ENCODE peak calls at places on chromosomes 12 and 14, in seven cellular contexts. One of them, this sample, is unnamed. For H3K9me2 and H4K20me1, the result is how much of the 10 kb centered on the place peaks cover.

GRCh38 chr12:43285248-43285647 is 266.8 kb downstream of the ADAMTS20 start:
- DNase-seq in PC-3: peak
- DNase-seq in hepatocyte: no peak
- DNase-seq in MM.1S: peak
- DNase-seq in HCT116: no peak
- DNase-seq in GM23248: peak
- DNase-seq in GM23338: no peak
- DNase-seq in this sample: peak

GRCh38 chr14:91398192-91398591 is 19.4 kb downstream of the CCDC88C start:
- DNase-seq in hepatocyte: no peak
- DNase-seq in GM23338: no peak
- DNase-seq in HCT116: no peak
- DNase-seq in PC-3: no peak
- DNase-seq in GM23248: no peak
- DNase-seq in MM.1S: no peak
- DNase-seq in this sample: no peak

GRCh38 chr12:71746983-71747611 is 7.6 kb upstream of the RAB21 start:
- DNase-seq in MM.1S: peak
- DNase-seq in HCT116: peak
- DNase-seq in GM23338: peak
- DNase-seq in GM23248: peak
- DNase-seq in PC-3: peak
- DNase-seq in hepatocyte: peak
- DNase-seq in this sample: peak

GRCh38 chr12:80837342-80837978 is 100.3 kb downstream of the LIN7A start:
- DNase-seq in GM23338: peak
- DNase-seq in GM23248: peak
- DNase-seq in PC-3: peak
- DNase-seq in hepatocyte: peak
- DNase-seq in MM.1S: peak
- DNase-seq in HCT116: peak
- DNase-seq in this sample: no peak

GRCh38 chr12:113260127-113260526 is 38.9 kb downstream of the TPCN1 start:
- DNase-seq in hepatocyte: no peak
- DNase-seq in PC-3: no peak
- DNase-seq in GM23338: no peak
- DNase-seq in GM23248: no peak
- DNase-seq in MM.1S: no peak
- DNase-seq in HCT116: no peak
- DNase-seq in this sample: no peak

GRCh38 chr14:50926851-50927386 is 17.4 kb downstream of the PYGL start:
- DNase-seq in HCT116: no peak
- DNase-seq in PC-3: no peak
- DNase-seq in GM23248: no peak
- DNase-seq in MM.1S: no peak
- DNase-seq in GM23338: no peak
- DNase-seq in hepatocyte: no peak
- DNase-seq in this sample: no peak

GRCh38 chr12:12661086-12661485 is 34.9 kb downstream of the GPR19 start:
- DNase-seq in GM23248: peak
- DNase-seq in MM.1S: no peak
- DNase-seq in GM23338: no peak
- DNase-seq in PC-3: peak
- DNase-seq in HCT116: no peak
- DNase-seq in hepatocyte: no peak
- DNase-seq in this sample: no peak

GRCh38 chr12:63915105-63915830 is 70.8 kb downstream of the SRGAP1 start:
- DNase-seq in GM23248: peak
- DNase-seq in PC-3: peak
- DNase-seq in MM.1S: no peak
- DNase-seq in hepatocyte: no peak
- DNase-seq in GM23338: no peak
- DNase-seq in HCT116: peak
- DNase-seq in this sample: no peak

GRCh38 chr14:92546347-92547053 is 32.9 kb downstream of the RIN3 start:
- DNase-seq in GM23338: no peak
- DNase-seq in MM.1S: no peak
- DNase-seq in PC-3: peak
- DNase-seq in HCT116: no peak
- DNase-seq in GM23248: peak
- DNase-seq in hepatocyte: no peak
- DNase-seq in this sample: no peak

GRCh38 chr14:104235686-104236085 is 97.3 kb downstream of the KIF26A start:
- DNase-seq in GM23248: no peak
- DNase-seq in hepatocyte: no peak
- DNase-seq in PC-3: no peak
- DNase-seq in MM.1S: no peak
- DNase-seq in HCT116: no peak
- DNase-seq in GM23338: no peak
- DNase-seq in this sample: no peak

GRCh38 chr14:54823757-54824549 is 78.7 kb downstream of the GCH1 start:
- DNase-seq in hepatocyte: no peak
- DNase-seq in GM23248: no peak
- DNase-seq in PC-3: no peak
- DNase-seq in MM.1S: no peak
- DNase-seq in HCT116: no peak
- DNase-seq in GM23338: no peak
- DNase-seq in this sample: no peak

GRCh38 chr14:106459971-106460730 is 933.8 kb downstream of the TMEM121 start:
- DNase-seq in GM23248: no peak
- DNase-seq in MM.1S: peak
- DNase-seq in GM23338: peak
- DNase-seq in HCT116: no peak
- DNase-seq in PC-3: no peak
- DNase-seq in hepatocyte: no peak
- DNase-seq in this sample: peak

GRCh38 chr12:58314610-58315009 is 373.2 kb downstream of the ATP23 start:
- DNase-seq in PC-3: no peak
- DNase-seq in GM23338: no peak
- DNase-seq in GM23248: peak
- DNase-seq in MM.1S: no peak
- DNase-seq in hepatocyte: no peak
- DNase-seq in HCT116: no peak
- DNase-seq in this sample: no peak

GRCh38 chr12:1234073-1234472 is 243.1 kb downstream of the ERC1 start:
- DNase-seq in PC-3: peak
- DNase-seq in MM.1S: no peak
- DNase-seq in hepatocyte: no peak
- DNase-seq in GM23338: no peak
- DNase-seq in HCT116: no peak
- DNase-seq in GM23248: peak
- DNase-seq in this sample: no peak

GRCh38 chr14:91419044-91419397 is 1.4 kb upstream of the CCDC88C start:
- DNase-seq in MM.1S: no peak
- DNase-seq in PC-3: no peak
- DNase-seq in GM23248: peak
- DNase-seq in HCT116: no peak
- DNase-seq in hepatocyte: no peak
- DNase-seq in GM23338: no peak
- DNase-seq in this sample: no peak

GRCh38 chr14:50342211-50343080 is 30.3 kb downstream of the DMAC2L start:
- DNase-seq in hepatocyte: peak
- DNase-seq in PC-3: peak
- DNase-seq in MM.1S: no peak
- DNase-seq in HCT116: no peak
- DNase-seq in GM23248: peak
- DNase-seq in GM23338: peak
- DNase-seq in this sample: peak

GRCh38 chr14:70741482-70741881 is 67.8 kb downstream of the MAP3K9 start:
- DNase-seq in HCT116: no peak
- DNase-seq in hepatocyte: no peak
- DNase-seq in MM.1S: no peak
- DNase-seq in GM23338: no peak
- DNase-seq in GM23248: no peak
- DNase-seq in PC-3: no peak
- DNase-seq in this sample: no peak

GRCh38 chr12:92253301-92253700 is 107.7 kb upstream of the BTG1 start:
- DNase-seq in hepatocyte: no peak
- DNase-seq in GM23248: peak
- DNase-seq in MM.1S: no peak
- DNase-seq in HCT116: no peak
- DNase-seq in GM23338: no peak
- DNase-seq in PC-3: peak
- DNase-seq in this sample: no peak

GRCh38 chr12:71731439-71732356 is 23.0 kb upstream of the RAB21 start:
- DNase-seq in MM.1S: no peak
- DNase-seq in GM23338: peak
- DNase-seq in hepatocyte: peak
- DNase-seq in GM23248: peak
- DNase-seq in PC-3: peak
- DNase-seq in HCT116: no peak
- DNase-seq in this sample: no peak

GRCh38 chr14:104076743-104077142 is 8.8 kb upstream of the ASPG start:
- DNase-seq in MM.1S: no peak
- DNase-seq in PC-3: no peak
- DNase-seq in GM23338: no peak
- DNase-seq in hepatocyte: no peak
- DNase-seq in GM23248: no peak
- DNase-seq in HCT116: no peak
- DNase-seq in this sample: no peak

GRCh38 chr12:56324196-56324595 is 8.4 kb upstream of the CNPY2 start:
- DNase-seq in PC-3: no peak
- DNase-seq in hepatocyte: no peak
- DNase-seq in MM.1S: no peak
- DNase-seq in GM23248: no peak
- DNase-seq in HCT116: no peak
- DNase-seq in GM23338: no peak
- DNase-seq in this sample: no peak

GRCh38 chr12:31585895-31586294 is 5.0 kb downstream of the DENND5B start:
- DNase-seq in PC-3: no peak
- DNase-seq in hepatocyte: no peak
- DNase-seq in GM23248: no peak
- DNase-seq in MM.1S: no peak
- DNase-seq in HCT116: no peak
- DNase-seq in GM23338: no peak
- DNase-seq in this sample: no peak

GRCh38 chr14:53355581-53356112 is 202.5 kb upstream of the DDHD1 start:
- DNase-seq in GM23248: peak
- DNase-seq in GM23338: peak
- DNase-seq in hepatocyte: peak
- DNase-seq in PC-3: peak
- DNase-seq in HCT116: peak
- DNase-seq in MM.1S: no peak
- DNase-seq in this sample: peak

GRCh38 chr12:2796187-2796663 is 1.5 kb downstream of the FKBP4 start:
- DNase-seq in hepatocyte: peak
- DNase-seq in GM23338: peak
- DNase-seq in GM23248: peak
- DNase-seq in PC-3: peak
- DNase-seq in MM.1S: no peak
- DNase-seq in HCT116: no peak
- DNase-seq in this sample: peak

GRCh38 chr12:48247181-48247966 is 44.3 kb upstream of the OR10AD1 start:
- DNase-seq in GM23338: no peak
- DNase-seq in MM.1S: no peak
- DNase-seq in HCT116: no peak
- DNase-seq in GM23248: peak
- DNase-seq in hepatocyte: no peak
- DNase-seq in PC-3: no peak
- DNase-seq in this sample: no peak

GRCh38 chr14:105313381-105314286 is 914 bp upstream of the PACS2 start:
- DNase-seq in MM.1S: peak
- DNase-seq in PC-3: no peak
- DNase-seq in GM23338: peak
- DNase-seq in hepatocyte: peak
- DNase-seq in GM23248: peak
- DNase-seq in HCT116: no peak
- DNase-seq in this sample: no peak

GRCh38 chr12:48104531-48104930 is 1.3 kb downstream of the SENP1 start:
- DNase-seq in MM.1S: no peak
- DNase-seq in PC-3: peak
- DNase-seq in GM23248: no peak
- DNase-seq in GM23338: peak
- DNase-seq in HCT116: no peak
- DNase-seq in hepatocyte: no peak
- DNase-seq in this sample: no peak

GRCh38 chr12:47391566-47391965 is 311.8 kb upstream of the AMIGO2 start:
- DNase-seq in hepatocyte: no peak
- DNase-seq in GM23338: no peak
- DNase-seq in MM.1S: no peak
- DNase-seq in HCT116: no peak
- DNase-seq in PC-3: no peak
- DNase-seq in GM23248: no peak
- DNase-seq in this sample: no peak

GRCh38 chr14:66657780-66658179 is 149.8 kb downstream of the GPHN start:
- DNase-seq in MM.1S: no peak
- DNase-seq in GM23248: no peak
- DNase-seq in HCT116: no peak
- DNase-seq in PC-3: no peak
- DNase-seq in hepatocyte: no peak
- DNase-seq in GM23338: no peak
- DNase-seq in this sample: no peak

GRCh38 chr12:9625019-9625418 is 17.3 kb upstream of the KLRB1 start:
- DNase-seq in GM23338: no peak
- DNase-seq in HCT116: no peak
- DNase-seq in hepatocyte: no peak
- DNase-seq in GM23248: no peak
- DNase-seq in PC-3: no peak
- DNase-seq in MM.1S: no peak
- DNase-seq in this sample: no peak
- H3K9me2 ChIP-seq in GM23338: under half
- H3K9me2 ChIP-seq in HCT116: under half
- H3K9me2 ChIP-seq in hepatocyte: under half
- H3K9me2 ChIP-seq in GM23248: under half
- H3K9me2 ChIP-seq in PC-3: under half
- H3K9me2 ChIP-seq in MM.1S: under half
- H3K9me2 ChIP-seq in this sample: under half

GRCh38 chr12:114700392-114701103 is 16.6 kb upstream of the TBX3 start:
- DNase-seq in HCT116: no peak
- DNase-seq in MM.1S: no peak
- DNase-seq in GM23338: no peak
- DNase-seq in hepatocyte: no peak
- DNase-seq in PC-3: no peak
- DNase-seq in GM23248: no peak
- DNase-seq in this sample: no peak
- TF ChIP-seq EZH2 in HCT116: no peak
- TF ChIP-seq EZH2 in MM.1S: no peak
- TF ChIP-seq EZH2 in GM23338: peak
- TF ChIP-seq EZH2 in hepatocyte: no peak
- TF ChIP-seq EZH2 in PC-3: no peak
- TF ChIP-seq EZH2 in GM23248: no peak
- TF ChIP-seq EZH2 in this sample: no peak

DNA sequence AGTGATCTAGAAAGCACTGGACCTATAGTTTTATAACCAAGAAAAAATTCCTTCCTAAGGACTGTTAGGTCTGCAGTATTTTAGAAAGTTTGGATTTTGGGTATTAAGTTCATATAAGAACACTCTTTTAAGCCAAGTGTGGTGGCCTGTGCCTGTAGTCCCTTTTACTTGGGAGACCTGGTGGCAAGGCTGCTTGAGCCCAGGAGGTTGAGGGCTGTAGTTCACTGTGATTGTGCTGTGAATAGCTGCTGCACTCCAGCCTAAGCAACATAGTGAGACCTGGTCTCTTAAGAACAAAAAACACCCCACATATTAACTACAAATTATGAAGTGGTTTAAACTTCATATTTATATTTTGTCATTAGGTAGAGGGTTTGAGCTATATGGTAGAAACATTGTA is 9.7 kb downstream of the DNM1L start:
- DNase-seq in GM23338: peak
- DNase-seq in PC-3: no peak
- DNase-seq in MM.1S: no peak
- DNase-seq in GM23248: no peak
- DNase-seq in hepatocyte: no peak
- DNase-seq in HCT116: no peak
- DNase-seq in this sample: no peak
- H4K20me1 ChIP-seq in GM23338: under half
- H4K20me1 ChIP-seq in PC-3: under half
- H4K20me1 ChIP-seq in MM.1S: under half
- H4K20me1 ChIP-seq in GM23248: under half
- H4K20me1 ChIP-seq in hepatocyte: under half
- H4K20me1 ChIP-seq in HCT116: under half
- H4K20me1 ChIP-seq in this sample: under half

GRCh38 chr12:110548678-110549077 is 34.4 kb downstream of the PPTC7 start:
- DNase-seq in HCT116: no peak
- DNase-seq in MM.1S: no peak
- DNase-seq in hepatocyte: no peak
- DNase-seq in GM23248: peak
- DNase-seq in GM23338: no peak
- DNase-seq in PC-3: no peak
- DNase-seq in this sample: no peak
- H3K9me2 ChIP-seq in HCT116: under half
- H3K9me2 ChIP-seq in MM.1S: under half
- H3K9me2 ChIP-seq in hepatocyte: under half
- H3K9me2 ChIP-seq in GM23248: under half
- H3K9me2 ChIP-seq in GM23338: under half
- H3K9me2 ChIP-seq in PC-3: under half
- H3K9me2 ChIP-seq in this sample: under half